ENCODE peak calls at places on chromosome 15, in eight cellular contexts. One of them, this sample, is unnamed.

GRCh38 chr15:59549339-59549807 is 62.2 kb upstream of the GCNT3 start:
- DNase-seq in RWPE1: no peak
- DNase-seq in nephron progenitor cell: no peak
- DNase-seq in H1: no peak
- DNase-seq in omental fat pad: no peak
- DNase-seq in mucosa of descending colon: no peak
- DNase-seq in neural crest cell: no peak
- DNase-seq in suprapubic skin: no peak
- DNase-seq in this sample: no peak

GRCh38 chr15:29090617-29091466 is 178.8 kb downstream of the NSMCE3 start:
- DNase-seq in RWPE1: peak; percentile 41
- DNase-seq in nephron progenitor cell: peak; percentile 46
- DNase-seq in H1: peak; percentile 85
- DNase-seq in omental fat pad: no peak
- DNase-seq in mucosa of descending colon: no peak
- DNase-seq in neural crest cell: peak; percentile 50
- DNase-seq in suprapubic skin: no peak
- DNase-seq in this sample: no peak

GRCh38 chr15:74724570-74725240 is 623 bp downstream of the CYP1A1 start:
- DNase-seq in RWPE1: no peak
- DNase-seq in nephron progenitor cell: no peak
- DNase-seq in H1: no peak
- DNase-seq in omental fat pad: no peak
- DNase-seq in mucosa of descending colon: no peak
- DNase-seq in neural crest cell: no peak
- DNase-seq in suprapubic skin: peak; percentile 18
- DNase-seq in this sample: no peak

GRCh38 chr15:98745650-98746374 is 97.5 kb downstream of the IGF1R start:
- DNase-seq in RWPE1: peak; percentile 45
- DNase-seq in nephron progenitor cell: no peak
- DNase-seq in H1: no peak
- DNase-seq in omental fat pad: no peak
- DNase-seq in mucosa of descending colon: no peak
- DNase-seq in neural crest cell: no peak
- DNase-seq in suprapubic skin: no peak
- DNase-seq in this sample: no peak

GRCh38 chr15:62445244-62445643 is 280.2 kb upstream of the C2CD4B start:
- DNase-seq in RWPE1: peak; percentile 43
- DNase-seq in nephron progenitor cell: no peak
- DNase-seq in H1: no peak
- DNase-seq in omental fat pad: no peak
- DNase-seq in mucosa of descending colon: no peak
- DNase-seq in neural crest cell: no peak
- DNase-seq in suprapubic skin: no peak
- DNase-seq in this sample: no peak

GRCh38 chr15:55784284-55784683 is 41.3 kb upstream of the PRTG start:
- DNase-seq in RWPE1: no peak
- DNase-seq in nephron progenitor cell: peak; percentile 15
- DNase-seq in H1: no peak
- DNase-seq in omental fat pad: no peak
- DNase-seq in mucosa of descending colon: no peak
- DNase-seq in neural crest cell: no peak
- DNase-seq in suprapubic skin: no peak
- DNase-seq in this sample: no peak

GRCh38 chr15:74961616-74962015 is 5.0 kb upstream of the RPP25 start:
- DNase-seq in RWPE1: no peak
- DNase-seq in nephron progenitor cell: no peak
- DNase-seq in H1: no peak
- DNase-seq in omental fat pad: no peak
- DNase-seq in mucosa of descending colon: no peak
- DNase-seq in neural crest cell: no peak
- DNase-seq in suprapubic skin: no peak
- DNase-seq in this sample: no peak

GRCh38 chr15:40346579-40347558 is 4.0 kb upstream of the PHGR1 start:
- DNase-seq in RWPE1: no peak
- DNase-seq in nephron progenitor cell: no peak
- DNase-seq in H1: no peak
- DNase-seq in omental fat pad: no peak
- DNase-seq in mucosa of descending colon: no peak
- DNase-seq in neural crest cell: no peak
- DNase-seq in suprapubic skin: no peak
- DNase-seq in this sample: no peak

GRCh38 chr15:74956648-74957300 is at the start of gene RPP25:
- DNase-seq in RWPE1: peak; percentile 87
- DNase-seq in nephron progenitor cell: peak; percentile 83
- DNase-seq in H1: peak; percentile 90
- DNase-seq in omental fat pad: no peak
- DNase-seq in mucosa of descending colon: peak; percentile 90
- DNase-seq in neural crest cell: peak; percentile 56
- DNase-seq in suprapubic skin: peak; percentile 90
- DNase-seq in this sample: peak; percentile 70

GRCh38 chr15:28125673-28126651 is 26.8 kb upstream of the OCA2 start:
- DNase-seq in RWPE1: no peak
- DNase-seq in nephron progenitor cell: no peak
- DNase-seq in H1: no peak
- DNase-seq in omental fat pad: no peak
- DNase-seq in mucosa of descending colon: no peak
- DNase-seq in neural crest cell: peak; percentile 35
- DNase-seq in suprapubic skin: no peak
- DNase-seq in this sample: peak; percentile 54

GRCh38 chr15:48641416-48641815 is 4.1 kb downstream of the FBN1 start:
- DNase-seq in RWPE1: peak; percentile 25
- DNase-seq in nephron progenitor cell: no peak
- DNase-seq in H1: no peak
- DNase-seq in omental fat pad: no peak
- DNase-seq in mucosa of descending colon: no peak
- DNase-seq in neural crest cell: no peak
- DNase-seq in suprapubic skin: no peak
- DNase-seq in this sample: no peak

GRCh38 chr15:69311319-69311721 is 12.6 kb downstream of the PAQR5 start:
- DNase-seq in RWPE1: no peak
- DNase-seq in nephron progenitor cell: no peak
- DNase-seq in H1: no peak
- DNase-seq in omental fat pad: no peak
- DNase-seq in mucosa of descending colon: no peak
- DNase-seq in neural crest cell: no peak
- DNase-seq in suprapubic skin: no peak
- DNase-seq in this sample: no peak

GRCh38 chr15:88256261-88257230 is at the start of gene NTRK3:
- DNase-seq in RWPE1: no peak
- DNase-seq in nephron progenitor cell: peak; percentile 56
- DNase-seq in H1: peak; percentile 65
- DNase-seq in omental fat pad: no peak
- DNase-seq in mucosa of descending colon: no peak
- DNase-seq in neural crest cell: peak; percentile 38
- DNase-seq in suprapubic skin: no peak
- DNase-seq in this sample: no peak

GRCh38 chr15:88257311-88257901 is 867 bp upstream of the NTRK3 start:
- DNase-seq in RWPE1: no peak
- DNase-seq in nephron progenitor cell: peak; percentile 26
- DNase-seq in H1: peak; percentile 71
- DNase-seq in omental fat pad: no peak
- DNase-seq in mucosa of descending colon: no peak
- DNase-seq in neural crest cell: no peak
- DNase-seq in suprapubic skin: no peak
- DNase-seq in this sample: no peak

GRCh38 chr15:88255496-88256171 is 905 bp downstream of the NTRK3 start:
- DNase-seq in RWPE1: peak; percentile 39
- DNase-seq in nephron progenitor cell: peak; percentile 79
- DNase-seq in H1: peak; percentile 78
- DNase-seq in omental fat pad: no peak
- DNase-seq in mucosa of descending colon: no peak
- DNase-seq in neural crest cell: peak; percentile 28
- DNase-seq in suprapubic skin: no peak
- DNase-seq in this sample: peak; percentile 54

GRCh38 chr15:88255109-88255495 is 1.4 kb downstream of the NTRK3 start:
- DNase-seq in RWPE1: no peak
- DNase-seq in nephron progenitor cell: no peak
- DNase-seq in H1: no peak
- DNase-seq in omental fat pad: no peak
- DNase-seq in mucosa of descending colon: no peak
- DNase-seq in neural crest cell: no peak
- DNase-seq in suprapubic skin: no peak
- DNase-seq in this sample: no peak

DNA sequence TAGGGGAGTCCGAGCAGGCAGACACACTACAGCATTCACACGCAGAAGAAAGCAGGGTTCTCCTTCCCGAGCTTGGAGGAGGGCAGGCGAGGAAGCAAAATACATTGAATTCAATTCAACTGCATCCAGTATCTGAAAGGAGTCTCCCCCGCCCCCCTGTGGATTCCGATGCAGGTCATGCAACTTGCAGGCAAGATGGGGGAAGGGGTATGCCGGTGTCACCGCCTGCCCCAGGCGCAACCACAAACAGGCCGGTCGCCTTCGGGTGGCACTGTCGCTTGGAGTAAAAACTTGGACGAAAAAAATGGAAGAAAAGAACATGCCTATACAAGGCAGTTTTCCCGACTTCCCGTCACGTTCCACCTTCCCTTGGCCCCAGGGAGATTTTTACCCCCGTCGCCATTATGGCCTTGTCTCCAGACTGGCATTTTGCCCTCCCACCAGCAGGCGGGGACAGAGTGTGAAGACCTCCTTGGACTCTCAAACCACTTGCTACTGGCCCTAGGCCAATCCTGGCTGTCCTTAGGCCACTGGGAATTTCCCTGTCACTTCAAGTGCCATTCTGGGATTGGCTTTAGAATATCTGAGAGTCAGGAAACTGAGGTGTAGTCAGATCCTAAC is 1.6 kb upstream of the NTRK3 start:
- DNase-seq in RWPE1: no peak
- DNase-seq in nephron progenitor cell: peak; percentile 41
- DNase-seq in H1: peak; percentile 89
- DNase-seq in omental fat pad: no peak
- DNase-seq in mucosa of descending colon: no peak
- DNase-seq in neural crest cell: no peak
- DNase-seq in suprapubic skin: no peak
- DNase-seq in this sample: no peak
- TF ChIP-seq CTCF in RWPE1: no peak
- TF ChIP-seq CTCF in nephron progenitor cell: peak; percentile 41
- TF ChIP-seq CTCF in H1: peak; percentile 92
- TF ChIP-seq CTCF in omental fat pad: no peak
- TF ChIP-seq CTCF in mucosa of descending colon: no peak
- TF ChIP-seq CTCF in neural crest cell: peak; percentile 49
- TF ChIP-seq CTCF in suprapubic skin: peak; percentile 6
- TF ChIP-seq CTCF in this sample: no peak

GRCh38 chr15:66707310-66708160 is 5.5 kb downstream of the SMAD6 start:
- DNase-seq in RWPE1: no peak
- DNase-seq in nephron progenitor cell: peak; percentile 79
- DNase-seq in H1: peak; percentile 74
- DNase-seq in omental fat pad: no peak
- DNase-seq in mucosa of descending colon: peak; percentile 60
- DNase-seq in neural crest cell: no peak
- DNase-seq in suprapubic skin: no peak
- DNase-seq in this sample: peak; percentile 88
- TF ChIP-seq CTCF in RWPE1: no peak
- TF ChIP-seq CTCF in nephron progenitor cell: peak; percentile 18
- TF ChIP-seq CTCF in H1: peak; percentile 61
- TF ChIP-seq CTCF in omental fat pad: no peak
- TF ChIP-seq CTCF in mucosa of descending colon: no peak
- TF ChIP-seq CTCF in neural crest cell: peak; percentile 30
- TF ChIP-seq CTCF in suprapubic skin: no peak
- TF ChIP-seq CTCF in this sample: peak; percentile 45

DNA sequence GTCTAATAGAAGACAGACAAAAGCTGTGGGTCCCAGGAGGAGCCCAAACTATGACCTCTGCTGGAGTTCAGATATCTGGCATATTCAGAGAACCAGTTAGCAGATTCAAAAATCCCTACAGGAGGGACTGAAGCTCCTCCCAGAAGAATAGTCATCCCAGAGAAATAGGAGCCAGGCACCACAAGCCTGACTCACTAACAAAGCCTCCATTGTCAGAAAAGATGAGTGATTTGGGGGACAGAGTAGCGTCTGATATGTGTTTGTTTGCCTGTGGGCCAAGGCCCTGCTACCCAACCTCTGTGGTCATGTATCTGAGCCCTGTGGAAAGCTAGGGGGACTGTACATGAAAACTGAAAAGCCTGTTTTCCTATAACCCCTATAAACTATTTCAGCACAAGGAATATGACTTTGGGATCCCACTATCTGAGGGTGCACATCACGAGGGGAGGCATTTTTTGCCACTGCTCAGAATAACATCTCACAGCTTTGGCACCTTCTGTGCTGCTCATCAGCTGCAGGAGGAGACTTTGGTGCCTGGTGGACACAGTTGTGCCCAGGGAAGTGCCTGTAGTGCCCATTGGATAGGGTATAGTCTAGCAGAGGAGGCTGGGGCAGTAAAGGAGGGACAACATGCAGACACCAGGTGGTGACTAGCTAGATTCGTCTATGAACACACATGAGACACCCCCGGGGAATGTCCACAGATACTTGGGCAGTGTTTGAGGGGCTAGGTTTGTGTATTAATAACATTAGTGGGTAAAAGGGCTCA is 9.7 kb upstream of the LARP6 start:
- DNase-seq in RWPE1: peak; percentile 88
- DNase-seq in nephron progenitor cell: no peak
- DNase-seq in H1: no peak
- DNase-seq in omental fat pad: no peak
- DNase-seq in mucosa of descending colon: no peak
- DNase-seq in neural crest cell: no peak
- DNase-seq in suprapubic skin: no peak
- DNase-seq in this sample: no peak
- TF ChIP-seq CTCF in RWPE1: no peak
- TF ChIP-seq CTCF in nephron progenitor cell: no peak
- TF ChIP-seq CTCF in H1: no peak
- TF ChIP-seq CTCF in omental fat pad: no peak
- TF ChIP-seq CTCF in mucosa of descending colon: no peak
- TF ChIP-seq CTCF in neural crest cell: no peak
- TF ChIP-seq CTCF in suprapubic skin: no peak
- TF ChIP-seq CTCF in this sample: no peak

GRCh38 chr15:42215854-42216829 is 8.0 kb upstream of the VPS39 start:
- DNase-seq in RWPE1: no peak
- DNase-seq in nephron progenitor cell: no peak
- DNase-seq in H1: no peak
- DNase-seq in omental fat pad: no peak
- DNase-seq in mucosa of descending colon: no peak
- DNase-seq in neural crest cell: no peak
- DNase-seq in suprapubic skin: no peak
- DNase-seq in this sample: no peak
- TF ChIP-seq CTCF in RWPE1: no peak
- TF ChIP-seq CTCF in nephron progenitor cell: no peak
- TF ChIP-seq CTCF in H1: no peak
- TF ChIP-seq CTCF in omental fat pad: no peak
- TF ChIP-seq CTCF in mucosa of descending colon: no peak
- TF ChIP-seq CTCF in neural crest cell: no peak
- TF ChIP-seq CTCF in suprapubic skin: no peak
- TF ChIP-seq CTCF in this sample: peak; percentile 37

GRCh38 chr15:45780352-45780751 is 145.5 kb downstream of the SQOR start:
- DNase-seq in RWPE1: no peak
- DNase-seq in nephron progenitor cell: no peak
- DNase-seq in H1: no peak
- DNase-seq in omental fat pad: no peak
- DNase-seq in mucosa of descending colon: no peak
- DNase-seq in neural crest cell: no peak
- DNase-seq in suprapubic skin: no peak
- DNase-seq in this sample: no peak
- TF ChIP-seq CTCF in RWPE1: no peak
- TF ChIP-seq CTCF in nephron progenitor cell: no peak
- TF ChIP-seq CTCF in H1: peak; percentile 42
- TF ChIP-seq CTCF in omental fat pad: no peak
- TF ChIP-seq CTCF in mucosa of descending colon: no peak
- TF ChIP-seq CTCF in neural crest cell: no peak
- TF ChIP-seq CTCF in suprapubic skin: no peak
- TF ChIP-seq CTCF in this sample: no peak